ENCODE peak calls at places on chromosome 14, in four cellular contexts. X, D, A and P are unnamed samples.

GRCh38 chr14:94601961-94602391 is 10.2 kb upstream of the SERPINA3 start:
- DNase-seq in X (no peak), D (peak), A (no peak), P (no peak)

GRCh38 chr14:57732886-57733285 is 133.0 kb downstream of the SLC35F4 start:
- DNase-seq in X (no peak), D (no peak), A (no peak), P (no peak)

GRCh38 chr14:32468955-32469354 is 139.9 kb downstream of the AKAP6 start:
- DNase-seq in X (no peak), D (no peak), A (no peak), P (no peak)

GRCh38 chr14:68346540-68347232 is 446.2 kb downstream of the ZFP36L1 start:
- DNase-seq in X (no peak), D (no peak), A (no peak), P (no peak)

GRCh38 chr14:103737432-103738045 is 21.9 kb downstream of the ZFYVE21 start:
- DNase-seq in X (no peak), D (no peak), A (no peak), P (no peak)

GRCh38 chr14:102849522-102850379 is 72.5 kb downstream of the TRAF3 start:
- DNase-seq in X (no peak), D (no peak), A (no peak), P (no peak)

GRCh38 chr14:104510794-104511611 is 68.6 kb upstream of the C14orf180 start:
- DNase-seq in X (no peak), D (no peak), A (no peak), P (no peak)

GRCh38 chr14:50064993-50065392 is 51.4 kb downstream of the VCPKMT start:
- DNase-seq in X (peak), D (no peak), A (peak), P (peak)

GRCh38 chr14:65434216-65434850 is 21.8 kb downstream of the FUT8 start:
- DNase-seq in X (no peak), D (no peak), A (no peak), P (no peak)

GRCh38 chr14:54815531-54815930 is 87.1 kb downstream of the GCH1 start:
- DNase-seq in X (no peak), D (no peak), A (no peak), P (no peak)

GRCh38 chr14:54818201-54819133 is 84.2 kb downstream of the GCH1 start:
- DNase-seq in X (no peak), D (peak), A (no peak), P (no peak)

GRCh38 chr14:54816450-54816849 is 86.2 kb downstream of the GCH1 start:
- DNase-seq in X (no peak), D (no peak), A (no peak), P (no peak)

GRCh38 chr14:54815016-54815415 is 87.6 kb downstream of the GCH1 start:
- DNase-seq in X (no peak), D (no peak), A (no peak), P (no peak)

DNA sequence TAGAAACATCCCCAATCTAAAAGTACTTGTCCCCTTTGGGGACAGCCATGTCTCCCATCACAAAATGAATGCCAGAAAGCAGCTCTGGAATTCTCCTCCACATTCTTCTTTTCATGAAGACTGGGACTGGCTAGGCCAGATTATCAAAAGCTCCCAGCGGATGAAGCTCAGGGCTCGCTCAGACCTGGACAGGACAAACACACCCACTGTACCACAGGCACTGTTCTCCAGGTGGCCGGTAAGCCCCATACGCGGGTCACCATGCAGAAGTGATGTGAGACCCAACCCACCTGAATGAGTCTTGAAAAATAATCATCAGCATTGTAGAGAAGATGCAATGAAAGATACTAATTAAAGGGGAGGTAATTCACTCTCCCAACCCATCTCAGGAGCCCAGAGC is 85.1 kb downstream of the GCH1 start:
- DNase-seq in X (no peak), D (no peak), A (no peak), P (no peak)
- TF ChIP-seq SPI1 in X (no peak), D (no peak), A (no peak), P (no peak)

DNA sequence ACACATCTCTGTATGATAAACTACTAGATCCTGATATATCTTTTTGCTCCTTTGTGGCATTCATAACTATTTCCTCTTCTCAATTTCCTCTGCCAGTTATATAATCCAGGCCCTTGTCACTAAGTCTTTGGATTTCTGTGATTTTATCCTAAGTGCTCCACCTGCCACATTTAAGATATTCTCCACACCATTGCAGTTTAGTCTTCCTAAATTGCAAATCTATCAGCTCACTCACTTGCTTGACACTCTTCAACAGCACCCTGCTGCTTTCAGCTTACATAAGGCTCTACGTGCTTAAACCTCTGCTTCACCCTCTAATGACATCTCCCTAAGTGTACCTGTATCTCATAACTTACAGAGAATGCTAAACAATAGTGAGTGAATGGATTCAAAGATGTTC is 1032.2 kb upstream of the SEL1L start:
- DNase-seq in X (no peak), D (no peak), A (no peak), P (no peak)
- TF ChIP-seq POLR2AphosphoS5 in X (no peak), D (no peak), A (no peak), P (no peak)

DNA sequence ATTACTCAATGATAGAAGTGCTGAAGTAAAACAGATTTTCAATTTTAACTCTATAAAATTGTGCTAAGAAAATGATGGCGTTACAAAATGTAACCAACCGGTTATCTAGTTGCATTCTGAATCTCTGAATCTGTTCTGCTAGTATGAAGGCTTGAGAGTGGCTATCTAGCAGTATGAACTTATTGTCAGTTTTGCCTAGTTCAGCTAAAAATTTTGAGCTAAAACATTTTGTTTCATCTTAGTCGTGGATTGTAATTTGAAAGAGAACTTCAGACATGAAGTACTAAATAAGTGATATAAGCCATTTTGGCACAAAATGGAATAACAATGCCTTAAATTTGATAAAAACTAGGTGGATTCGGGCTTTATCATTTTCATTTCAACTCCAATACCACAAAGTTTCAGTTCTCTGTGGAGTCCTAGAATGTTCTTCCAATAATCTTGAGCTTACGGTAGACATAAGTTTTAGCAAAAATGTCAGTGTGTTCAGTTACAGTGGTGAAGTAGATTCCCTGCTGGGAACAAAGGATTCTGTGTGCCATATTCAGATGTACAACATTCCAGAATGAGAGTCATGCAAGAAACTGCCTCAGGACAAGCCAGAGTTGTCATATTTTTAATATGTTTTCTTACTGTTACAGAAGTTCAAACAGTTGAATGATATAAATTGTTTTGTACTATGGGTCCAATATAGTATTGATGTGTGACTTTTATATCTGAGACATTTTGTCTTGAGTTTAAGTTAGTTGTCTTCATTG is 28.1 kb downstream of the ATP6V1D start:
- DNase-seq in X (no peak), D (no peak), A (no peak), P (no peak)
- TF ChIP-seq SPI1 in X (peak), D (no peak), A (no peak), P (no peak)

DNA sequence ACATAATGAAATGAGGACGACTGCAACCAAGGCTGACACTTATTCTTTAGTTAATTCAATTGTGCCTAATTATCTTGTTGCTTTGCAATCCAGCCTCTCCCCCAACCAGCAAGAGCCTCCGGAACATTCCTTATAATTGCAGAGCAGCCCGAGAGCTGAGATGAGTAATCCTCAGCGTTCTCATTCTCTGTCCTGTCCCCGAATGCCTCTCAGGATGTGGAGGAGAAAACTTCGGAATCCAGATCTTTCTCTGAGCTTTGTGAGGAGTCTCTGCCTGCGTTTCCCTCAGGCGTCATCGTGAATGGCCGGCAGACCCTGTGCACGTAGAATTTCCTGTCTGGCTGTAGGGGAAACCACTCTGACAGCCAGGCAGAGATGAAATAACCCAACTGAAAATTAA is 160.5 kb upstream of the DIO3 start:
- DNase-seq in X (no peak), D (no peak), A (no peak), P (no peak)
- TF ChIP-seq POLR2AphosphoS5 in X (no peak), D (no peak), A (no peak), P (no peak)

GRCh38 chr14:88630565-88630964 is 67.7 kb downstream of the ZC3H14 start:
- DNase-seq in X (no peak), D (no peak), A (peak), P (no peak)
- TF ChIP-seq SPI1 in X (no peak), D (no peak), A (no peak), P (no peak)